ENCODE peak calls at places on chromosomes 1 and 21, in seven cellular contexts. G is small intestine; E is cardiac muscle cell; B is fibroblast of lung; D is CD4-positive, alpha-beta T cell; F is SK-N-SH; M is ovary. P is an unnamed sample.
A peak's percentile ranks its signal among the peaks of the same experiment; 100 is the strongest.

GRCh38 chr1:212030936-212031528 is 4.3 kb downstream of the INTS7 start:
- DNase-seq in G (peak; percentile 31), E (no peak), B (peak; percentile 87), D (no peak), F (no peak), M (no peak), P (no peak)

GRCh38 chr21:45009616-45010015 is 64.8 kb upstream of the ADARB1 start:
- DNase-seq in G (no peak), E (no peak), B (no peak), D (no peak), F (no peak), M (no peak), P (no peak)

GRCh38 chr1:30656171-30656940 is 67.0 kb downstream of the MATN1 start:
- DNase-seq in G (no peak), E (peak; percentile 37), B (no peak), D (no peak), F (no peak), M (no peak), P (no peak)

GRCh38 chr1:216587715-216588114 is 135.5 kb downstream of the ESRRG start:
- DNase-seq in G (no peak), E (no peak), B (no peak), D (no peak), F (no peak), M (no peak), P (no peak)

GRCh38 chr21:44569861-44570517 is 3.5 kb upstream of the KRTAP10-4 start:
- DNase-seq in G (no peak), E (no peak), B (no peak), D (no peak), F (no peak), M (no peak), P (peak; percentile 5)

GRCh38 chr1:153849487-153850185 is 73.1 kb downstream of the GATAD2B start:
- DNase-seq in G (no peak), E (no peak), B (no peak), D (no peak), F (no peak), M (no peak), P (no peak)

GRCh38 chr1:235545294-235545930 is 41.2 kb upstream of the B3GALNT2 start:
- DNase-seq in G (no peak), E (no peak), B (no peak), D (no peak), F (no peak), M (no peak), P (no peak)

GRCh38 chr1:230123280-230124186 is 56.5 kb downstream of the GALNT2 start:
- DNase-seq in G (peak; percentile 52), E (no peak), B (peak; percentile 68), D (no peak), F (no peak), M (no peak), P (no peak)

GRCh38 chr1:227899141-227899819 is 48.5 kb downstream of the WNT9A start:
- DNase-seq in G (no peak), E (no peak), B (no peak), D (no peak), F (no peak), M (no peak), P (no peak)

GRCh38 chr1:41528106-41528505 is 43.6 kb upstream of the EDN2 start:
- DNase-seq in G (no peak), E (no peak), B (no peak), D (no peak), F (no peak), M (no peak), P (no peak)

GRCh38 chr21:40719615-40720014 is 127.3 kb downstream of the DSCAM start:
- DNase-seq in G (no peak), E (no peak), B (no peak), D (no peak), F (no peak), M (no peak), P (no peak)

GRCh38 chr1:9873385-9873784 is 36.7 kb downstream of the CTNNBIP1 start:
- DNase-seq in G (peak; percentile 97), E (no peak), B (no peak), D (no peak), F (no peak), M (no peak), P (no peak)

GRCh38 chr1:9873992-9874391 is 36.1 kb downstream of the CTNNBIP1 start:
- DNase-seq in G (peak; percentile 70), E (no peak), B (no peak), D (no peak), F (no peak), M (no peak), P (no peak)

GRCh38 chr1:9874412-9874811 is 35.7 kb downstream of the CTNNBIP1 start:
- DNase-seq in G (no peak), E (no peak), B (no peak), D (no peak), F (no peak), M (no peak), P (no peak)

GRCh38 chr1:9875636-9876000 is 34.5 kb downstream of the CTNNBIP1 start:
- DNase-seq in G (no peak), E (no peak), B (no peak), D (no peak), F (no peak), M (no peak), P (no peak)

DNA sequence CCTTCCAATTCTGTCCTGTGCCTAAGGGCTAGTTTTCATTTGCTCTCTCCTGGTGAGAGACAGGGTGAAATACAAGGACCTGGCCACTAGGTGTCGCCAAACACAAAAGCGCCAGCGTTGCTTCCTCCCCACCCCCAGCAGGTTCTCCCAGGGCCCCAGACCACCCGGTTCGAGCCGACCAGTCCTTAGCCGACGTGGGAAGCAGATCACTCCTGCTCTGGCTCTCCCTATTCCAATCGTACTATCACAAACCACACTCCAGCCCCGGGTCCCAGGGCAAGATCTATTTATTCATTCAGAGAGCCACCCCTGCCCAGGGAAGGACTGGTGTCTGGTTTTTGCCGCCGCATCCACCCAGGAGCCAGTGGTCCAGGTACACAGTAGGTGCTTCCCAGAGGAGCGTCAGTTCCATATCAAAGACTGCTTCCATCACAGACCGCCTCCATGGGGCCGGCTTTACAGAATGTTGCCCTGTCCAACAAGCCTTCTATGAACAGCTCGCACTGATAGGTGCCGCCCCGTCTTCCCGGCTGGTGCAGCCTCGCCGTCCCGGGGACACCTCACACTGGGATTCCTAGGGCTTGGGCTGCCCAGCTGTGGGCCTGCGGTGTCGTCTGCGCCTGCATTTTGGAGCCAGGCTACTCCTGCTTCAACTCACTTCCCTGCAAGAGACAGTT is 35.0 kb downstream of the CTNNBIP1 start:
- DNase-seq in G (peak; percentile 83), E (peak; percentile 90), B (peak; percentile 72), D (peak; percentile 63), F (peak; percentile 98), M (peak; percentile 71), P (peak; percentile 70)
- H3K27me3 ChIP-seq in G (no peaks in the 10 kb centered on the region), E (no peaks in the 10 kb centered on the region), B (no peaks in the 10 kb centered on the region), D (no peaks in the 10 kb centered on the region), F (no peaks in the 10 kb centered on the region), M (no peaks in the 10 kb centered on the region), P (no peaks in the 10 kb centered on the region)

GRCh38 chr1:65510961-65511360 is 90.5 kb downstream of the LEPR start:
- DNase-seq in G (no peak), E (no peak), B (no peak), D (no peak), F (no peak), M (no peak), P (no peak)

GRCh38 chr1:65505547-65506325 is 85.3 kb downstream of the LEPR start:
- DNase-seq in G (no peak), E (no peak), B (no peak), D (no peak), F (no peak), M (peak; percentile 20), P (no peak)

GRCh38 chr1:65504263-65504662 is 83.8 kb downstream of the LEPR start:
- DNase-seq in G (no peak), E (no peak), B (no peak), D (no peak), F (no peak), M (no peak), P (no peak)

GRCh38 chr1:65509912-65510680 is 89.6 kb downstream of the LEPR start:
- DNase-seq in G (no peak), E (no peak), B (peak; percentile 41), D (no peak), F (no peak), M (no peak), P (no peak)

DNA sequence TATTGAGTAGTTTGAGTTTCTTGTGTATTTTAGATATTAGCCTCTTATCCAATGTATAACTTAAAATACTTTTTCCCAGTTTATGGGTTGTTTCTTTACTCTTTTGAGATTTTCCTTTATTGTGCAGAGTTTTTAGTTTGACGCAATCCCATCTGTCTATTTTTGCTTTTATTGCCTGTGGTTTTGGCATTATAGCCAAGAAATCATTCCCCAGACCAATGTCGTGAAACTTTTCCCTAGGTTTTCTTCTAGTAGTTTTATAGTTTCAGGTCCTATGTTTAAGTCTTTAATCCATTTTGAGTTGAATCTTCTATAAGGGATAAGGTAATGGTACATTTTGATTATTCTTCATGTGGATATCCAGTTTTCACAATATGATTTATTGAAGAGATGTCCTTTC is 87.6 kb downstream of the LEPR start:
- DNase-seq in G (no peak), E (no peak), B (no peak), D (no peak), F (no peak), M (no peak), P (no peak)
- H3K27me3 ChIP-seq in G (no peaks in the 10 kb centered on the region), E (no peaks in the 10 kb centered on the region), B (no peaks in the 10 kb centered on the region), D (no peaks in the 10 kb centered on the region), F (no peaks in the 10 kb centered on the region), M (no peaks in the 10 kb centered on the region), P (no peaks in the 10 kb centered on the region)

DNA sequence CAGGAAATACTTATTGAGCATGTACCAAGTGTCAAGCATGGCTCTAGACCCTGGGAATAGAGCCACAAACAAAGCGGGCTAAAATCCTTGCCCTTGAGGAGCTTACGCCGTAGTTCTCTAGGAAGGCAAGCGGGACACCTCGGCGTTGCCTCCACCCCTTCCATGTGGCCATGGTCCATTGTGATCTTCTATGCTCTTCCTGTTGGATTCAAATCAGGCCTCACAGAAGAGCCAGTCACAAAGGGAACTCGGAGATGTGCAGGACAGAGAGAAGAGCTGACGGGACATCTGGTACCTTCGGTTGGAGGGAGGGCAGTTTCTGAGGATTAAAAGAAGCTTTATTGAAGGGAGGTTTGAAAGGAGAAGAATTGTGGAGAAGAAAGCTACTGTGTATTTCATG is 129.3 kb downstream of the TMEM53 start:
- DNase-seq in G (no peak), E (no peak), B (no peak), D (no peak), F (no peak), M (no peak), P (no peak)
- H3K27me3 ChIP-seq in G (no peaks in the 10 kb centered on the region), E (no peaks in the 10 kb centered on the region), B (peaks cover 33% of the 10 kb centered on the region), D (peaks cover 14% of the 10 kb centered on the region), F (peaks cover 28% of the 10 kb centered on the region), M (no peaks in the 10 kb centered on the region), P (no peaks in the 10 kb centered on the region)

GRCh38 chr21:37005548-37006242 is 807 bp upstream of the RIPPLY3 start:
- DNase-seq in G (no peak), E (no peak), B (no peak), D (no peak), F (no peak), M (no peak), P (no peak)

GRCh38 chr21:37006243-37006520 is 320 bp upstream of the RIPPLY3 start:
- DNase-seq in G (no peak), E (no peak), B (no peak), D (no peak), F (peak; percentile 36), M (no peak), P (no peak)

GRCh38 chr21:37008705-37009104 is 2.2 kb downstream of the RIPPLY3 start:
- DNase-seq in G (no peak), E (no peak), B (no peak), D (no peak), F (peak; percentile 27), M (no peak), P (no peak)

GRCh38 chr21:37006521-37007291 is at the start of gene RIPPLY3:
- DNase-seq in G (no peak), E (peak; percentile 37), B (no peak), D (no peak), F (peak; percentile 75), M (no peak), P (no peak)

GRCh38 chr21:37009740-37010341 is 3.3 kb downstream of the RIPPLY3 start:
- DNase-seq in G (peak; percentile 84), E (peak; percentile 90), B (peak; percentile 81), D (peak; percentile 62), F (peak; percentile 91), M (peak; percentile 77), P (peak; percentile 78)
- H3K27me3 ChIP-seq in G (peaks cover 7% of the 10 kb centered on the region), E (peaks cover 49% of the 10 kb centered on the region), B (peaks cover 16% of the 10 kb centered on the region), D (peaks cover 24% of the 10 kb centered on the region), F (no peaks in the 10 kb centered on the region), M (no peaks in the 10 kb centered on the region), P (peaks cover 7% of the 10 kb centered on the region)